ENCODE peak calls at places on chromosome 20, in six cellular contexts. W, M, G, K, Z and H are unnamed samples.
A peak's percentile ranks its signal among the peaks of the same experiment; 100 is the strongest.

GRCh38 chr20:58149412-58150091 is 78.9 kb downstream of the ANKRD60 start:
- DNase-seq in W (no peak), M (no peak), G (no peak), K (no peak), Z (no peak), H (no peak)

GRCh38 chr20:37939701-37940151 is 36.8 kb downstream of the VSTM2L start:
- DNase-seq in G (peak; percentile 23), K (no peak), Z (peak; percentile 15), M (no peak), W (no peak), H (no peak)

GRCh38 chr20:21520702-21521595 is 7.1 kb upstream of the NKX2-2 start:
- DNase-seq in M (no peak), W (no peak), Z (peak; percentile 27), G (peak; percentile 65), K (no peak), H (no peak)

GRCh38 chr20:35312348-35312747 is 20.1 kb upstream of the FAM83C start:
- DNase-seq in K (no peak), G (peak; percentile 50), Z (no peak), W (no peak), M (no peak), H (peak; percentile 7)

GRCh38 chr20:47489448-47489872 is 12.2 kb upstream of the NCOA3 start:
- DNase-seq in K (no peak), Z (no peak), G (no peak), W (peak; percentile 20), M (no peak), H (no peak)

GRCh38 chr20:35563834-35564233 is 22.0 kb downstream of the ERGIC3 start:
- DNase-seq in K (no peak), Z (no peak), W (no peak), G (no peak), M (no peak), H (no peak)

GRCh38 chr20:55774628-55775027 is 230.7 kb downstream of the CBLN4 start:
- DNase-seq in Z (no peak), W (no peak), G (no peak), M (no peak), K (no peak), H (no peak)

GRCh38 chr20:49484180-49485140 is 2.0 kb upstream of the KCNB1 start:
- DNase-seq in G (peak; percentile 86), M (peak; percentile 15), Z (peak; percentile 85), W (peak; percentile 15), K (peak; percentile 72), H (no peak)

GRCh38 chr20:59460352-59460751 is 144.0 kb upstream of the PHACTR3 start:
- DNase-seq in G (no peak), Z (no peak), W (no peak), M (no peak), K (no peak), H (no peak)

GRCh38 chr20:35447082-35447789 is 8.2 kb upstream of the CEP250 start:
- DNase-seq in W (peak; percentile 77), K (peak; percentile 80), M (peak; percentile 90), Z (peak; percentile 83), G (peak; percentile 100), H (peak; percentile 40)

GRCh38 chr20:13085275-13085674 is 76.5 kb downstream of the SPTLC3 start:
- DNase-seq in G (no peak), K (no peak), M (no peak), W (no peak), Z (no peak), H (no peak)

GRCh38 chr20:35598899-35599775 is 16.5 kb upstream of the SPAG4 start:
- DNase-seq in Z (no peak), K (peak; percentile 28), W (no peak), G (no peak), M (no peak), H (no peak)

GRCh38 chr20:32184953-32185603 is 22.5 kb downstream of the PLAGL2 start:
- DNase-seq in Z (no peak), K (no peak), W (no peak), G (no peak), M (no peak), H (no peak)

GRCh38 chr20:64108731-64109389 is 1.5 kb upstream of the NPBWR2 start:
- DNase-seq in G (no peak), Z (no peak), K (no peak), W (no peak), M (no peak), H (no peak)

GRCh38 chr20:35091808-35092523 is 641 bp downstream of the TRPC4AP start:
- DNase-seq in W (no peak), M (no peak), G (peak; percentile 65), K (no peak), Z (no peak), H (no peak)

GRCh38 chr20:24764825-24765224 is 184.2 kb upstream of the CST7 start:
- DNase-seq in W (peak; percentile 2), M (no peak), Z (no peak), K (no peak), G (no peak), H (no peak)

GRCh38 chr20:17471606-17472187 is 59.5 kb downstream of the BFSP1 start:
- DNase-seq in G (no peak), W (no peak), Z (no peak), M (no peak), K (peak; percentile 85), H (no peak)

GRCh38 chr20:38610521-38610920 is 8.9 kb downstream of the ARHGAP40 start:
- DNase-seq in M (no peak), W (no peak), K (no peak), Z (no peak), G (no peak), H (no peak)

GRCh38 chr20:9144643-9145042 is 75.8 kb downstream of the PLCB4 start:
- DNase-seq in M (no peak), Z (no peak), G (no peak), K (no peak), W (no peak), H (no peak)

GRCh38 chr20:36544134-36545018 is 3.1 kb downstream of the MYL9 start:
- DNase-seq in K (no peak), G (no peak), Z (no peak), W (no peak), M (no peak), H (no peak)

GRCh38 chr20:54173653-54174451 is at the start of gene CYP24A1:
- DNase-seq in G (peak; percentile 55), K (no peak), M (no peak), W (no peak), Z (peak; percentile 34), H (no peak)

GRCh38 chr20:9241232-9241692 is 172.4 kb downstream of the PLCB4 start:
- DNase-seq in K (peak; percentile 13), Z (no peak), W (no peak), M (no peak), G (no peak), H (no peak)